ENCODE peak calls at places on chromosomes 13 and 19, in six cellular contexts. X, Q, O, I, P and J are unnamed samples.

GRCh38 chr13:90867336-90867683 is 480.2 kb upstream of the MIR17HG start:
- DNase-seq in X (peak), Q (peak), O (peak), I (peak), P (peak), J (peak)

GRCh38 chr19:34253711-34254551 is 423 bp upstream of the GARRE1 start:
- DNase-seq in X (peak), Q (no peak), O (no peak), I (no peak), P (no peak), J (peak)

GRCh38 chr13:94433055-94433947 is 46.2 kb downstream of the DCT start:
- DNase-seq in X (no peak), Q (no peak), O (no peak), I (no peak), P (no peak), J (no peak)

GRCh38 chr13:46926856-46927625 is 30.2 kb upstream of the HTR2A start:
- DNase-seq in X (no peak), Q (no peak), O (no peak), I (no peak), P (no peak), J (peak)

GRCh38 chr13:82701021-82701420 is 1181.3 kb downstream of the SLITRK1 start:
- DNase-seq in X (no peak), Q (no peak), O (no peak), I (no peak), P (no peak), J (no peak)

GRCh38 chr13:77994166-77994565 is 75.5 kb upstream of the EDNRB start:
- DNase-seq in X (no peak), Q (no peak), O (no peak), I (no peak), P (no peak), J (no peak)

GRCh38 chr19:44806271-44806670 is 2.6 kb upstream of the BCAM start:
- DNase-seq in X (no peak), Q (no peak), O (no peak), I (no peak), P (no peak), J (no peak)

GRCh38 chr19:34359954-34360315 is 5.1 kb upstream of the GPI start:
- DNase-seq in X (no peak), Q (no peak), O (no peak), I (no peak), P (no peak), J (no peak)

GRCh38 chr13:26964278-26965057 is 203.9 kb upstream of the GPR12 start:
- DNase-seq in X (no peak), Q (no peak), O (no peak), I (no peak), P (no peak), J (peak)

GRCh38 chr13:44573790-44574465 is 2.2 kb downstream of the TSC22D1 start:
- DNase-seq in X (no peak), Q (no peak), O (peak), I (peak), P (no peak), J (peak)

GRCh38 chr13:42612021-42612765 is 38.2 kb downstream of the TNFSF11 start:
- DNase-seq in X (no peak), Q (no peak), O (no peak), I (no peak), P (no peak), J (no peak)

GRCh38 chr19:9621156-9622037 is at the start of gene ZNF561:
- DNase-seq in X (peak), Q (peak), O (peak), I (peak), P (peak), J (peak)

GRCh38 chr13:108878732-108879131 is 249.3 kb downstream of the MYO16 start:
- DNase-seq in X (no peak), Q (no peak), O (no peak), I (no peak), P (no peak), J (no peak)

GRCh38 chr13:84430015-84430414 is 547.7 kb upstream of the SLITRK1 start:
- DNase-seq in X (no peak), Q (no peak), O (no peak), I (no peak), P (no peak), J (peak)

GRCh38 chr19:33093420-33094210 is 12.6 kb downstream of the GPATCH1 start:
- DNase-seq in X (no peak), Q (no peak), O (no peak), I (no peak), P (no peak), J (no peak)

GRCh38 chr19:40465025-40465780 is at the start of gene BLVRB:
- DNase-seq in X (no peak), Q (peak), O (no peak), I (no peak), P (no peak), J (peak)

GRCh38 chr13:44350775-44351504 is 22.7 kb upstream of the SERP2 start:
- DNase-seq in X (no peak), Q (no peak), O (no peak), I (no peak), P (no peak), J (no peak)

GRCh38 chr13:49314344-49314882 is 66.7 kb downstream of the CDADC1 start:
- DNase-seq in X (no peak), Q (no peak), O (no peak), I (no peak), P (no peak), J (peak)

GRCh38 chr19:1261512-1261862 is 7.6 kb upstream of the CIRBP start:
- DNase-seq in X (no peak), Q (no peak), O (no peak), I (no peak), P (no peak), J (peak)

GRCh38 chr19:3649888-3650287 is 23.3 kb upstream of the CACTIN start:
- DNase-seq in X (no peak), Q (no peak), O (no peak), I (no peak), P (no peak), J (no peak)

GRCh38 chr13:51453959-51454703 is 1.3 kb upstream of the INTS6 start:
- DNase-seq in X (no peak), Q (no peak), O (peak), I (no peak), P (no peak), J (peak)

GRCh38 chr19:18846862-18847515 is 15.2 kb downstream of the UPF1 start:
- DNase-seq in X (peak), Q (peak), O (peak), I (peak), P (peak), J (peak)

GRCh38 chr19:9151367-9151766 is 11.2 kb downstream of the ZNF317 start:
- DNase-seq in X (no peak), Q (no peak), O (no peak), I (no peak), P (no peak), J (no peak)

GRCh38 chr19:47063874-47064273 is 15.4 kb upstream of the TMEM160 start:
- DNase-seq in X (no peak), Q (no peak), O (no peak), I (no peak), P (no peak), J (no peak)

GRCh38 chr13:98576215-98576945 is 527 bp downstream of the STK24 start:
- DNase-seq in X (peak), Q (no peak), O (no peak), I (no peak), P (peak), J (peak)